ENCODE peak calls at places on chromosome 14, in ten cellular contexts. R is cardiac muscle cell, J is astrocyte of the cerebellum, O is cardiac fibroblast, C is adrenal gland, S is IMR-90, A is WERI-Rb-1, U is A549, M is Peyer's patch, X is esophagus squamous epithelium. W is an unnamed sample.
A peak's percentile ranks its signal among the peaks of the same experiment; 100 is the strongest.

GRCh38 chr14:95314609-95315008 is 5.1 kb downstream of the CLMN start:
- DNase-seq in J (no peak), M (no peak), S (no peak), X (no peak), O (peak; percentile 52), R (peak; percentile 36), C (peak; percentile 43), A (no peak), U (peak; percentile 43), W (peak; percentile 22)

GRCh38 chr14:85856430-85856829 is 326.5 kb downstream of the FLRT2 start:
- DNase-seq in A (no peak), R (no peak), U (no peak), S (no peak), X (no peak), J (no peak), M (no peak), O (no peak), C (no peak), W (no peak)

GRCh38 chr14:52342849-52343606 is 28.9 kb downstream of the PTGER2 start:
- DNase-seq in M (no peak), J (no peak), X (no peak), A (no peak), C (no peak), R (peak; percentile 31), U (peak; percentile 39), S (peak; percentile 28), O (peak; percentile 54), W (peak; percentile 52)

GRCh38 chr14:24315807-24316596 is 4.7 kb downstream of the LTB4R start:
- DNase-seq in S (no peak), U (no peak), C (no peak), O (peak; percentile 19), M (no peak), J (no peak), X (no peak), A (no peak), R (peak; percentile 54), W (no peak)

GRCh38 chr14:61297581-61297980 is 16.4 kb upstream of the TMEM30B start:
- DNase-seq in C (no peak), S (no peak), A (no peak), U (no peak), J (no peak), R (no peak), O (no peak), M (no peak), X (no peak), W (no peak)

GRCh38 chr14:95432152-95433093 is 84.0 kb downstream of the SYNE3 start:
- DNase-seq in U (peak; percentile 37), X (no peak), R (peak; percentile 59), M (no peak), S (peak; percentile 6), C (peak; percentile 30), J (no peak), O (peak; percentile 46), A (peak; percentile 81), W (peak; percentile 39)

GRCh38 chr14:35932659-35933159 is 106.6 kb downstream of the BRMS1L start:
- DNase-seq in A (no peak), J (no peak), O (no peak), M (no peak), S (no peak), X (no peak), C (no peak), R (no peak), U (no peak), W (no peak)

GRCh38 chr14:69606258-69606657 is 5.1 kb upstream of the SUSD6 start:
- DNase-seq in R (peak; percentile 36), S (no peak), O (no peak), U (no peak), X (no peak), C (peak; percentile 71), J (no peak), A (no peak), M (no peak), W (no peak)

GRCh38 chr14:74346341-74346740 is 1.9 kb upstream of the VRTN start:
- DNase-seq in O (no peak), X (no peak), M (no peak), S (no peak), A (no peak), C (no peak), J (no peak), U (no peak), R (no peak), W (no peak)

GRCh38 chr14:79483472-79483871 is 727.8 kb downstream of the DIO2 start:
- DNase-seq in O (peak; percentile 56), M (no peak), C (no peak), J (peak; percentile 9), S (peak; percentile 93), R (peak; percentile 5), X (no peak), U (peak; percentile 11), A (no peak), W (peak; percentile 74)

GRCh38 chr14:47039336-47039735 is 387.8 kb upstream of the RPL10L start:
- DNase-seq in S (no peak), M (no peak), O (no peak), R (no peak), U (no peak), A (no peak), C (no peak), X (no peak), J (no peak), W (no peak)

GRCh38 chr14:94129758-94130414 is 482 bp upstream of the IFI27L2 start:
- DNase-seq in U (peak; percentile 52), X (no peak), S (peak; percentile 34), A (peak; percentile 48), J (no peak), R (peak; percentile 62), M (no peak), C (peak; percentile 67), O (peak; percentile 70), W (peak; percentile 42)

GRCh38 chr14:92458136-92458958 is 55.2 kb upstream of the RIN3 start:
- DNase-seq in M (no peak), O (no peak), C (no peak), R (no peak), U (no peak), S (no peak), J (no peak), X (no peak), A (no peak), W (no peak)
- H3K4me3 ChIP-seq in M (no peak overlapping the region), O (no peak overlapping the region), C (no peak overlapping the region), R (no peak overlapping the region), U (no peak overlapping the region), S (no peak overlapping the region), J (no peak overlapping the region), X (no peak overlapping the region), A (no peak overlapping the region), W (no peak overlapping the region)

GRCh38 chr14:102086972-102087761 is at the start of gene HSP90AA1:
- DNase-seq in J (peak; percentile 63), R (peak; percentile 96), S (peak; percentile 88), X (peak; percentile 58), A (peak; percentile 91), U (peak; percentile 93), O (peak; percentile 92), M (peak; percentile 92), C (peak; percentile 90), W (peak; percentile 92)
- TF ChIP-seq CTCF in J (peak; percentile 11), R (peak; percentile 9), S (peak; percentile 14), X (no peak), A (peak; percentile 31), U (no peak), O (no peak), M (peak; percentile 2), C (peak; percentile 19), W (peak; percentile 19)

DNA sequence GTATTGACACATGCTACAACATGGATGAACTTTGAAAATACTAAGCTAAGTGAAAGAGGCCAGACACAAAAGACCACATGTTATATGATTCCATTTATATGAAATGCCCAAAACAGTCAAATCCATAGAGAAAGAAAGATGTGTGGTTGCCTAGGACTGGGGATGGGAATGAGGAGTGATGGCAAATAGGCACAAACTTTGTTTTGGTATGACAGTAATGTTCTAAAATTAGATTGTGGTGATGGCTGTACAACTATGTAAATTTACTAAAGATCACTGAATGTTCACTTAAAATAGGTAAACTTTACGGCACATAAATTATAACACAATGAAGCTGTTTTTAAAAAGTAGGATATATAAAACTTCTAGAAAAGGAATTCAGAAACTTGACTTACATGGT is 41.7 kb downstream of the PPP1R13B start:
- DNase-seq in R (no peak), X (no peak), U (no peak), S (no peak), C (no peak), J (no peak), A (no peak), O (no peak), M (no peak), W (no peak)
- H3K4me3 ChIP-seq in R (no peak overlapping the region), X (no peak overlapping the region), U (no peak overlapping the region), S (no peak overlapping the region), C (no peak overlapping the region), J (no peak overlapping the region), A (no peak overlapping the region), O (no peak overlapping the region), M (no peak overlapping the region), W (no peak overlapping the region)

DNA sequence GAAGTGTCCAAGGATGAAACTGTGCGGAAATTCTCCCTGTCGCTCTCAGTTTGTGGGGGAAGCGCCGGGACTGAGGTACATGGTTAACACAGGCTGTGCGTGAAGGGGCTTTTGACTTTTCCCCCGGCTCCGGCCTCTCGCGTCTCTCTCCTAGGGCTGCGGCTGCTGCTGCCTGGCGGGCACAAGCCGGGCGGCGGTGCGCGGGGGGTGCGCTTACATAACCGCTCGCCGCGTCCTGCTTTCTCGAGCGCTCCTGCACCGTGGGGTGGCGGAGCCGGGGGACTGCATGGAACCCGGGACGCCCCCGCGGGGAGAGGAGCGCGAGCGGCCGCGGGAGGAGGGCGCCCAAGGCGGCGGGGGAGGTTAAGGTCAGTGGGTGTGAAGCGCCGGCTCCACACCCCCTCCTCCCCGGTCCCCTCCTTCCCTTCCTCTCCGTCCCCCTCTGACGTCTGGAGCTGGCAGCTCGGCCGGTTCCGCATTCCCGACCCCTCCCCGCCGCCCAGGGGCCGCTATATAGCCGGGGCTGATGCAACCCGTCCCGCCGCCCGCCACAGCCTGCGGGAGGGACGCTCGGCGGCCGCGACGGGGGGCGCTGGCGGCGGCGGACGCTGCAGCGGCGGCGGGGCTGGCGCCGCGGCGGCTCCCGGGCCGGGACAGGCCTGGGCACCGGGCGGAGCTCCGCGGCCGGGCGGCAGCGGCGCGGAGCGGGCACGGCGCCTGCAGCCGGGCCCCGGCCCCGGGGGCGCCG is at the start of gene JDP2:
- DNase-seq in O (peak; percentile 75), C (peak; percentile 93), S (peak; percentile 76), M (peak; percentile 72), X (no peak), A (peak; percentile 64), J (peak; percentile 28), U (peak; percentile 80), R (peak; percentile 92), W (peak; percentile 79)
- TF ChIP-seq CTCF in O (no peak), C (peak; percentile 39), S (peak; percentile 8), M (peak; percentile 30), X (peak; percentile 18), A (no peak), J (no peak), U (no peak), R (no peak), W (no peak)

W was measured in astrocyte of the spinal cord.